ENCODE peak calls at places on chromosomes 5 and 9, in seven cellular contexts. E is HCT116, F is colonic mucosa, K is SK-N-SH, R is left ventricle myocardium inferior, A is mammary epithelial cell, Z is endothelial cell of umbilical vein. U is an unnamed sample.
A peak's percentile ranks its signal among the peaks of the same experiment; 100 is the strongest.

GRCh38 chr9:81601639-81602623 is 87.4 kb downstream of the TLE1 start:
- DNase-seq in E (no peak), F (no peak), K (no peak), R (no peak), A (peak; percentile 88), Z (no peak), U (no peak)

GRCh38 chr9:73683862-73684591 is 532.4 kb downstream of the ANXA1 start:
- DNase-seq in E (peak; percentile 19), F (no peak), K (peak; percentile 1), R (no peak), A (peak; percentile 88), Z (peak; percentile 16), U (no peak)

GRCh38 chr9:111798786-111799185 is 4.0 kb upstream of the SHOC1 start:
- DNase-seq in E (no peak), F (no peak), K (no peak), R (no peak), A (peak; percentile 38), Z (no peak), U (no peak)

GRCh38 chr9:131971482-131972074 is 108.1 kb downstream of the MED27 start:
- DNase-seq in E (no peak), F (no peak), K (peak; percentile 53), R (no peak), A (no peak), Z (no peak), U (no peak)

GRCh38 chr5:174482549-174482948 is 241.8 kb upstream of the MSX2 start:
- DNase-seq in E (no peak), F (no peak), K (no peak), R (no peak), A (no peak), Z (no peak), U (no peak)

GRCh38 chr9:3238241-3238640 is 287.6 kb downstream of the RFX3 start:
- DNase-seq in E (no peak), F (no peak), K (no peak), R (no peak), A (no peak), Z (no peak), U (no peak)

GRCh38 chr5:118126159-118126558 is 862.2 kb downstream of the DTWD2 start:
- DNase-seq in E (no peak), F (no peak), K (no peak), R (no peak), A (peak; percentile 1), Z (no peak), U (no peak)

GRCh38 chr9:14027114-14027812 is 286.7 kb downstream of the NFIB start:
- DNase-seq in E (no peak), F (peak; percentile 22), K (no peak), R (peak; percentile 67), A (no peak), Z (peak; percentile 86), U (no peak)

GRCh38 chr5:138960145-138960692 is 85.1 kb upstream of the LRRTM2 start:
- DNase-seq in E (no peak), F (no peak), K (no peak), R (no peak), A (no peak), Z (no peak), U (no peak)

GRCh38 chr5:133340002-133340755 is 272.2 kb downstream of the FSTL4 start:
- DNase-seq in E (no peak), F (peak; percentile 29), K (no peak), R (no peak), A (no peak), Z (no peak), U (no peak)

GRCh38 chr5:22852807-22853670 is at the start of gene CDH12:
- DNase-seq in E (no peak), F (no peak), K (no peak), R (no peak), A (peak; percentile 16), Z (no peak), U (no peak)

GRCh38 chr5:95327211-95327610 is 42.3 kb upstream of the MCTP1 start:
- DNase-seq in E (no peak), F (no peak), K (no peak), R (no peak), A (no peak), Z (no peak), U (no peak)

GRCh38 chr9:109780453-109781033 is 545 bp downstream of the PALM2AKAP2 start:
- DNase-seq in E (no peak), F (no peak), K (no peak), R (no peak), A (peak; percentile 42), Z (no peak), U (no peak)

GRCh38 chr5:41368158-41368557 is 142.2 kb downstream of the PLCXD3 start:
- DNase-seq in E (no peak), F (no peak), K (no peak), R (no peak), A (peak; percentile 14), Z (no peak), U (no peak)

GRCh38 chr5:177419045-177419444 is 7.4 kb upstream of the GRK6 start:
- DNase-seq in E (no peak), F (no peak), K (no peak), R (no peak), A (peak; percentile 27), Z (no peak), U (no peak)

GRCh38 chr5:38515648-38516047 is 40.8 kb downstream of the LIFR start:
- DNase-seq in E (peak; percentile 4), F (no peak), K (peak; percentile 17), R (no peak), A (no peak), Z (peak; percentile 20), U (no peak)

GRCh38 chr5:123645024-123645603 is 133.1 kb downstream of the CSNK1G3 start:
- DNase-seq in E (no peak), F (no peak), K (no peak), R (no peak), A (no peak), Z (no peak), U (no peak)

GRCh38 chr9:73446306-73446705 is 294.6 kb downstream of the ANXA1 start:
- DNase-seq in E (no peak), F (no peak), K (no peak), R (no peak), A (no peak), Z (no peak), U (no peak)

GRCh38 chr5:179373961-179374505 is 28.8 kb upstream of the ADAMTS2 start:
- DNase-seq in E (no peak), F (no peak), K (peak; percentile 17), R (no peak), A (no peak), Z (no peak), U (no peak)

GRCh38 chr9:93667006-93667405 is 90.6 kb downstream of the PHF2 start:
- DNase-seq in E (no peak), F (no peak), K (no peak), R (peak; percentile 11), A (no peak), Z (no peak), U (peak; percentile 38)

GRCh38 chr9:20009606-20010005 is 220.8 kb upstream of the SLC24A2 start:
- DNase-seq in E (no peak), F (no peak), K (no peak), R (no peak), A (peak; percentile 55), Z (no peak), U (no peak)

GRCh38 chr5:154411338-154411737 is 34.5 kb upstream of the SAP30L start:
- DNase-seq in E (no peak), F (no peak), K (no peak), R (no peak), A (no peak), Z (no peak), U (no peak)

GRCh38 chr5:177310757-177311173 is 933 bp downstream of the MXD3 start:
- DNase-seq in E (no peak), F (peak; percentile 68), K (no peak), R (no peak), A (peak; percentile 20), Z (peak; percentile 71), U (no peak)

GRCh38 chr9:79176298-79176697 is 395.5 kb upstream of the TLE4 start:
- DNase-seq in E (no peak), F (no peak), K (no peak), R (no peak), A (no peak), Z (no peak), U (no peak)
- H3K27ac ChIP-seq in E (no peak overlapping the region), F (no peak overlapping the region), K (no peak overlapping the region), R (no peak overlapping the region), A (no peak overlapping the region), Z (no peak overlapping the region), U (no peak overlapping the region)

GRCh38 chr9:137095664-137096517 is 9.1 kb downstream of the MAN1B1 start:
- DNase-seq in E (no peak), F (no peak), K (peak; percentile 59), R (no peak), A (no peak), Z (no peak), U (no peak)
- TF ChIP-seq CTCF in E (no peak), F (no peak), K (peak; percentile 27), R (no peak), A (no peak), Z (peak; percentile 35), U (no peak)

GRCh38 chr5:127290946-127291763 is 559 bp downstream of the MEGF10 start:
- DNase-seq in E (no peak), F (no peak), K (peak; percentile 6), R (no peak), A (peak; percentile 7), Z (no peak), U (no peak)
- H3K4me3 ChIP-seq in E (no peak overlapping the region), F (peak overlapping the region; percentile 23), K (peak overlapping the region; percentile 63), R (peak overlapping the region; percentile 61), A (no peak overlapping the region), Z (peak overlapping the region; percentile 46), U (peak overlapping the region; percentile 75)

GRCh38 chr9:34716711-34717110 is 6.8 kb upstream of the CCL21 start:
- DNase-seq in E (no peak), F (no peak), K (no peak), R (no peak), A (no peak), Z (no peak), U (no peak)

GRCh38 chr9:34715639-34716215 is 5.8 kb upstream of the CCL21 start:
- DNase-seq in E (no peak), F (no peak), K (no peak), R (no peak), A (peak; percentile 82), Z (no peak), U (no peak)

GRCh38 chr9:34714007-34714406 is 4.1 kb upstream of the CCL21 start:
- DNase-seq in E (no peak), F (no peak), K (no peak), R (no peak), A (no peak), Z (no peak), U (no peak)

GRCh38 chr9:34719021-34719768 is 9.3 kb upstream of the CCL21 start:
- DNase-seq in E (no peak), F (no peak), K (no peak), R (no peak), A (no peak), Z (no peak), U (no peak)

DNA sequence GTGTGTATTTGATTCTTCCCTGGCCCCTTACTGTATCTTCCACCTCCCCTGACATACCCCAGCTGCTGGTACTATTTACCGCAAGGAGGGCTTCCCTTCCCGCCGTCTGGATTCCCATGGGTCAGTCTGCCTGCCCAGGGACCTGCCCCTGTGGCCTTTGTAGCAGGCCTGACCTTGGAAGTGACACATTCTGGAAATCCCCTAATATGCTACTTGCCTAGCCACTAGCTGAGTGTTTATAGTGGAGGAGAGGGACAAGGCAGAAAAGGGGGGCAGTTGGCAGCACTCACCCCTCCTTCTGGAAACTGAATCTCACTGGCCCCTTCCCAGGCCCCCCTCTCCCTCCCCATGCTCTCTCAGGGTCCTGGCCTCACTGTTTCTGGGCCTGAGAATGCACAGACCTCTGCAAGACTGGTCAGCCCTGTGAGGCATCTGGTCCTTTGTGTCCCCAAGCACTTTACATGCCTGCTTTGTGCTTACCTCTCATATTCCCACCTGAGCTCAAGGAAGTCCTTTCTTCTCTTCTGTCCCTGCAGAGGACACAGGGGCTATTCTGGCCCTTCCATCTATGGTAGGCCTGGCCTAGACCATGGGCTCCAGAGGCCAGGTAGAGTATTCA is 8.2 kb upstream of the CCL21 start:
- DNase-seq in E (no peak), F (no peak), K (no peak), R (no peak), A (peak; percentile 9), Z (no peak), U (no peak)
- H3K27ac ChIP-seq in E (no peak overlapping the region), F (no peak overlapping the region), K (no peak overlapping the region), R (no peak overlapping the region), A (no peak overlapping the region), Z (no peak overlapping the region), U (no peak overlapping the region)

U was measured in dorsolateral prefrontal cortex.